ENCODE peak calls at places on chromosomes 2 and 18, in four cellular contexts. One of them, this sample, is unnamed.

GRCh38 chr18:22470141-22470510 is 52.4 kb upstream of the CTAGE1 start:
- DNase-seq in transverse colon: no peak
- DNase-seq in NCI-H1436: no peak
- DNase-seq in HEK293T: no peak
- DNase-seq in this sample: no peak

GRCh38 chr2:46776687-46777327 is 138.8 kb downstream of the MCFD2 start:
- DNase-seq in NCI-H1436: peak; percentile 38
- DNase-seq in HEK293T: peak; percentile 51
- DNase-seq in transverse colon: peak; percentile 55
- DNase-seq in this sample: peak; percentile 12

GRCh38 chr2:134527398-134527797 is 191.4 kb downstream of the TMEM163 start:
- DNase-seq in HEK293T: no peak
- DNase-seq in transverse colon: no peak
- DNase-seq in NCI-H1436: no peak
- DNase-seq in this sample: no peak

GRCh38 chr18:13494879-13495465 is 231.4 kb downstream of the FAM210A start:
- DNase-seq in transverse colon: no peak
- DNase-seq in NCI-H1436: no peak
- DNase-seq in HEK293T: no peak
- DNase-seq in this sample: no peak

GRCh38 chr18:27599202-27599829 is 414.2 kb upstream of the CHST9 start:
- DNase-seq in transverse colon: peak; percentile 36
- DNase-seq in NCI-H1436: peak; percentile 14
- DNase-seq in HEK293T: peak; percentile 69
- DNase-seq in this sample: peak; percentile 53

GRCh38 chr2:167844714-167845530 is 402.5 kb downstream of the STK39 start:
- DNase-seq in NCI-H1436: peak; percentile 77
- DNase-seq in HEK293T: no peak
- DNase-seq in transverse colon: peak; percentile 66
- DNase-seq in this sample: no peak

GRCh38 chr2:240458900-240459391 is 23.5 kb downstream of the GPC1 start:
- DNase-seq in HEK293T: no peak
- DNase-seq in transverse colon: no peak
- DNase-seq in NCI-H1436: no peak
- DNase-seq in this sample: no peak

GRCh38 chr2:109497447-109497846 is 116.3 kb downstream of the SEPTIN10 start:
- DNase-seq in NCI-H1436: no peak
- DNase-seq in transverse colon: no peak
- DNase-seq in HEK293T: no peak
- DNase-seq in this sample: peak; percentile 27

GRCh38 chr18:54254265-54254758 is 15.0 kb upstream of the POLI start:
- DNase-seq in HEK293T: peak; percentile 7
- DNase-seq in transverse colon: no peak
- DNase-seq in NCI-H1436: no peak
- DNase-seq in this sample: peak; percentile 32

GRCh38 chr18:25360301-25360899 is 8.4 kb upstream of the ZNF521 start:
- DNase-seq in NCI-H1436: no peak
- DNase-seq in transverse colon: no peak
- DNase-seq in HEK293T: no peak
- DNase-seq in this sample: no peak

GRCh38 chr18:58493070-58493469 is 135.8 kb downstream of the ALPK2 start:
- DNase-seq in HEK293T: no peak
- DNase-seq in NCI-H1436: no peak
- DNase-seq in transverse colon: no peak
- DNase-seq in this sample: no peak

GRCh38 chr2:11698009-11698922 is 28.3 kb upstream of the NTSR2 start:
- DNase-seq in HEK293T: no peak
- DNase-seq in NCI-H1436: no peak
- DNase-seq in transverse colon: peak; percentile 59
- DNase-seq in this sample: no peak

GRCh38 chr2:68716948-68717661 is 17.5 kb upstream of the ARHGAP25 start:
- DNase-seq in NCI-H1436: no peak
- DNase-seq in transverse colon: no peak
- DNase-seq in HEK293T: no peak
- DNase-seq in this sample: no peak

GRCh38 chr2:228652366-228652765 is 470.9 kb upstream of the SPHKAP start:
- DNase-seq in transverse colon: no peak
- DNase-seq in HEK293T: no peak
- DNase-seq in NCI-H1436: no peak
- DNase-seq in this sample: no peak

GRCh38 chr2:12931211-12931844 is 214.6 kb downstream of the TRIB2 start:
- DNase-seq in transverse colon: no peak
- DNase-seq in HEK293T: peak; percentile 26
- DNase-seq in NCI-H1436: no peak
- DNase-seq in this sample: peak; percentile 21

GRCh38 chr2:223865124-223865523 is 27.7 kb upstream of the AP1S3 start:
- DNase-seq in HEK293T: no peak
- DNase-seq in NCI-H1436: no peak
- DNase-seq in transverse colon: no peak
- DNase-seq in this sample: no peak

GRCh38 chr2:96175951-96176350 is 30.7 kb upstream of the DUSP2 start:
- DNase-seq in NCI-H1436: no peak
- DNase-seq in transverse colon: no peak
- DNase-seq in HEK293T: no peak
- DNase-seq in this sample: no peak

GRCh38 chr2:65710779-65711295 is 278.4 kb upstream of the SPRED2 start:
- DNase-seq in HEK293T: peak; percentile 55
- DNase-seq in NCI-H1436: no peak
- DNase-seq in transverse colon: no peak
- DNase-seq in this sample: no peak

GRCh38 chr2:106280653-106281202 is 86.6 kb upstream of the UXS1 start:
- DNase-seq in transverse colon: no peak
- DNase-seq in HEK293T: no peak
- DNase-seq in NCI-H1436: no peak
- DNase-seq in this sample: no peak

GRCh38 chr18:37289423-37289822 is 276.2 kb downstream of the CELF4 start:
- DNase-seq in NCI-H1436: no peak
- DNase-seq in HEK293T: no peak
- DNase-seq in transverse colon: no peak
- DNase-seq in this sample: no peak

GRCh38 chr18:57561728-57562423 is 24.6 kb downstream of the FECH start:
- DNase-seq in transverse colon: no peak
- DNase-seq in NCI-H1436: peak; percentile 51
- DNase-seq in HEK293T: peak; percentile 42
- DNase-seq in this sample: peak; percentile 76

GRCh38 chr2:239290618-239291504 is 110.0 kb downstream of the HDAC4 start:
- DNase-seq in HEK293T: no peak
- DNase-seq in NCI-H1436: peak; percentile 66
- DNase-seq in transverse colon: peak; percentile 14
- DNase-seq in this sample: no peak

GRCh38 chr2:109654316-109655050 is 40.3 kb downstream of the SOWAHC start:
- DNase-seq in transverse colon: no peak
- DNase-seq in HEK293T: no peak
- DNase-seq in NCI-H1436: no peak
- DNase-seq in this sample: no peak

This sample was measured in NCI-H2227 treated with DMSO at 0.1 percent for 48 hours.